ENCODE peak calls at places on chromosome 14, in six cellular contexts. L is HepG2, C is endothelial cell of umbilical vein, Y is A549, D is K562, E is GM12878. B is an unnamed sample.

GRCh38 chr14:44168566-44168965 is 338.5 kb downstream of the FSCB start:
- DNase-seq in L (no peak), C (no peak), Y (no peak), D (no peak), E (no peak), B (no peak)

GRCh38 chr14:79732911-79733310 is 478.4 kb downstream of the DIO2 start:
- DNase-seq in L (no peak), C (no peak), Y (no peak), D (no peak), E (no peak), B (no peak)

GRCh38 chr14:31312934-31313333 is 105.3 kb upstream of the HECTD1 start:
- DNase-seq in L (no peak), C (no peak), Y (no peak), D (no peak), E (no peak), B (no peak)

GRCh38 chr14:93528884-93529558 is 98.3 kb downstream of the UNC79 start:
- DNase-seq in L (no peak), C (no peak), Y (no peak), D (no peak), E (no peak), B (no peak)

GRCh38 chr14:64763089-64763782 is 59.0 kb downstream of the PLEKHG3 start:
- DNase-seq in L (no peak), C (no peak), Y (no peak), D (no peak), E (no peak), B (no peak)

GRCh38 chr14:80315681-80316080 is 104.4 kb upstream of the DIO2 start:
- DNase-seq in L (no peak), C (peak; percentile 36), Y (no peak), D (no peak), E (no peak), B (no peak)

GRCh38 chr14:101064718-101065117 is 161.2 kb upstream of the RTL1 start:
- DNase-seq in L (no peak), C (no peak), Y (no peak), D (no peak), E (no peak), B (no peak)

GRCh38 chr14:44935155-44935554 is 26.6 kb downstream of the KLHL28 start:
- DNase-seq in L (no peak), C (no peak), Y (no peak), D (no peak), E (no peak), B (no peak)

GRCh38 chr14:92719890-92720323 is 28.5 kb downstream of the LGMN start:
- DNase-seq in L (no peak), C (no peak), Y (peak; percentile 89), D (no peak), E (no peak), B (no peak)

GRCh38 chr14:91350483-91350812 is 67.2 kb downstream of the CCDC88C start:
- DNase-seq in L (no peak), C (no peak), Y (no peak), D (no peak), E (no peak), B (no peak)

GRCh38 chr14:93657875-93658274 is 130.4 kb downstream of the PRIMA1 start:
- DNase-seq in L (no peak), C (no peak), Y (no peak), D (no peak), E (no peak), B (no peak)

GRCh38 chr14:104928391-104929133 is 3.9 kb downstream of the PLD4 start:
- DNase-seq in L (no peak), C (no peak), Y (no peak), D (peak; percentile 8), E (no peak), B (no peak)

GRCh38 chr14:85421166-85421877 is 108.6 kb upstream of the FLRT2 start:
- DNase-seq in L (no peak), C (no peak), Y (peak; percentile 31), D (no peak), E (no peak), B (peak; percentile 14)

GRCh38 chr14:54364555-54365415 is 32.0 kb upstream of the CDKN3 start:
- DNase-seq in L (peak; percentile 83), C (peak; percentile 86), Y (no peak), D (no peak), E (no peak), B (no peak)

GRCh38 chr14:54369343-54369742 is 27.5 kb upstream of the CDKN3 start:
- DNase-seq in L (no peak), C (no peak), Y (no peak), D (no peak), E (no peak), B (no peak)

GRCh38 chr14:54362759-54363437 is 33.9 kb upstream of the CDKN3 start:
- DNase-seq in L (no peak), C (peak; percentile 18), Y (no peak), D (no peak), E (no peak), B (no peak)

GRCh38 chr14:54370323-54371125 is 26.3 kb upstream of the CDKN3 start:
- DNase-seq in L (no peak), C (no peak), Y (no peak), D (no peak), E (no peak), B (no peak)

DNA sequence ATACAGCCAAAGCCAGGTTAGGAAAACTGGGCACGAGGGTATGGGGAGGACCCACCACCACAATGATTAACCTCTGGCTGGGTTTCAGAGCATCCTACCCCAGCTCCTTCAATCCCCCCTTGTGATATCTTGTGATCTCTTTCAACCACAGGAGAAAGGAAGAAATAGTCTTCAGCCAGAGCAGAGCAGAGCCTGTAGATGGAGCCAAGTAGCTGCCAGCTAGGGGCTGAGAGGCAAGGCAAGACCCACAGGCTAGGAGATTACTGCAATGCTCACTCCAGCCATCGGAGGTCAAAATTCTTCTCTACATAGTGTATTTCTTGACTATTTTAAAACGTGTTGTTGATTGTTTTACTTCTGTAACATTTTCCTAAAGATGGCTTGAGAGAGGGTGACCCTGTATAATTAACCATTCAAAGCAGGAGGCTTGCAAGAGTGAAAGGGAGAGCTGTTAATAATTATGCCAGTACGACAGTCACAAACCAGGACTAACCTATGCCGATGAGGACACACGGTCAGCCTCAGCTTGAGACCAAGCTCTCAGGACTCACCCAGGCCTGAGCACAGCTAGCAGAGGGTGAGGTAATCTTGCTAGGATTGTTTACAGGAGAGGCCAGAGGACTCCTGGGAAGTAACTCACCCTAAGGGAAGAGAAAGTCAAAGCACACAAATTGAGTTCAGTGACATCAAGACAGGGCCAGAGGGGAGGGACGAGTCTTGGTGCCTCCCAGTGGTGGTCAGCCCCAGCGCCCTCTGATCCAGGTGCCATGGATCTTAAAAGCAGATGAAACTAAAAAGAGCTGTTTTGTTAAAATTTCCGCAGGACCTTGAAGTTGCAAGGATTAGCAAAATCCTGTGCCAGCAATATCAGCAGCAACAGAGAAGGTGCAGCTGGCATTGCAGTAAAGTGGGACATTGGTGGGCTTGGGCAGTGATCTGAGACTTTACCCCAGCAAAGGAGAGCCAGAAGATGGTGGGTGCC is 29.8 kb upstream of the CDKN3 start:
- DNase-seq in L (peak; percentile 84), C (peak; percentile 69), Y (peak; percentile 73), D (peak; percentile 12), E (no peak), B (peak; percentile 58)
- H3K4me3 ChIP-seq in L (peak overlapping the region; percentile 53), C (no peak overlapping the region), Y (no peak overlapping the region), D (no peak overlapping the region), E (no peak overlapping the region), B (no peak overlapping the region)

GRCh38 chr14:77151245-77151644 is 9.7 kb upstream of the ZDHHC22 start:
- DNase-seq in L (no peak), C (peak; percentile 34), Y (peak; percentile 25), D (peak; percentile 31), E (no peak), B (peak; percentile 28)
- TF ChIP-seq MYC in L (no peak), C (no peak), Y (no peak), D (no peak), E (no peak), B (no peak)

GRCh38 chr14:76876076-76876475 is 49.9 kb downstream of the LRRC74A start:
- DNase-seq in L (peak; percentile 43), C (peak; percentile 68), Y (peak; percentile 80), D (peak; percentile 61), E (no peak), B (peak; percentile 71)

GRCh38 chr14:76877871-76878270 is 51.7 kb downstream of the LRRC74A start:
- DNase-seq in L (no peak), C (no peak), Y (no peak), D (no peak), E (no peak), B (no peak)

GRCh38 chr14:76870146-76870545 is 43.9 kb downstream of the LRRC74A start:
- DNase-seq in L (peak; percentile 16), C (no peak), Y (peak; percentile 38), D (no peak), E (no peak), B (peak; percentile 50)

GRCh38 chr14:76872796-76873432 is 46.7 kb downstream of the LRRC74A start:
- DNase-seq in L (peak; percentile 14), C (peak; percentile 41), Y (peak; percentile 56), D (peak; percentile 69), E (no peak), B (peak; percentile 61)

GRCh38 chr14:76874734-76875133 is 48.5 kb downstream of the LRRC74A start:
- DNase-seq in L (no peak), C (no peak), Y (no peak), D (no peak), E (no peak), B (no peak)
- TF ChIP-seq CTCF in L (no peak), C (no peak), Y (no peak), D (no peak), E (no peak), B (no peak)

GRCh38 chr14:97061714-97062113 is 264.5 kb downstream of the VRK1 start:
- DNase-seq in L (no peak), C (no peak), Y (no peak), D (no peak), E (no peak), B (no peak)
- H3K4me3 ChIP-seq in L (no peak overlapping the region), C (no peak overlapping the region), Y (no peak overlapping the region), D (no peak overlapping the region), E (no peak overlapping the region), B (no peak overlapping the region)

DNA sequence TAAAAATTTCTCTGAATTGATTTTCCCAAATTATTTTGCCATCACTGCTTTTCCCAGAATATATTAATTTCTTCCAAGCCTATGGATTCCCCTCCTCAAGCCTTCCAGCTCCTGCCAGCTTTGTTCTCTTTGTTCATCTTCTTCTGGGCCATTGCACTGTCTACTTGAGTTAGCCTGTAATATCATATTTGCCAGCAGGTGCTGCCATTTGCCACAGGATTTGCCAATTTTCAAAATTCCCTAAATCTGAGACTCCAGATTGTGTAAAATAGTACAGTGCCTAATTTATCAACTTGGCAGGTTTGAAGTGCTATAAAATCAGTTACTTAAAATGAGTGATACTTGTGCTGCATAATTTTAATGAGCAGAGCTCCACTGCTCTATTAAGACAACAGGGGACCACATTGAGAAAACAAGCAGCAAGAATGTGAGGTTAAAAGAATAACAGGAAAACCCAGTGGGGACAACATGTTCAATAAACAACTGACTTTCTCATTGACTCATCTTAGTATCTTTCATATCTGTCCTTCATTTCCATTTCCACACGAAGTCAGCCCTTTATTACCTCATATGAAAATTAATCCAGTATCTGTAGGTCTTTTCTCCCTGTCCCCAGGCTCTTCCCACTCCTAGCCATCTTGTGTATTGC is 84.6 kb upstream of the CCDC196 start:
- DNase-seq in L (peak; percentile 3), C (peak; percentile 29), Y (peak; percentile 4), D (no peak), E (no peak), B (peak; percentile 7)
- TF ChIP-seq MYC in L (no peak), C (no peak), Y (no peak), D (no peak), E (no peak), B (no peak)

DNA sequence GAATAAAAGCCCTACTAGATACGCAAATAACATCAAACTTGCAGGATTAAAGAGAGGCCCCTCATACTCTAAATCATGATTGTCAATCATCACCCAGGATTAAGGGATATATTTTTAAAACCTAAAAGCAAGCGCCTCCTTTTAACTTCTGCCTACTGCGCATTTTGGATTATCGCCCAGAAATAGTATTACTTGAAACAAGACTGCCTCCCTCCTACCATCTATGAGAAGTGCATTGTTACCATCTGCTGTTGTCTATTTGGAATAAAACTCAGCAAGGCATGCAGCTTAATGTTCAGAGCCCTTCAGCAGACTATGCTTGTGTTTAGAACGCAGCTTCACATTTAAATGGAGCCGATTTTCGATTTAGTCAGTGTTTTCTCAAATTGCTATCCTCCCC is 79.6 kb downstream of the EXOC5 start:
- DNase-seq in L (peak; percentile 3), C (no peak), Y (peak; percentile 39), D (no peak), E (no peak), B (peak; percentile 8)
- TF ChIP-seq CTCF in L (peak; percentile 35), C (no peak), Y (no peak), D (no peak), E (no peak), B (no peak)

B was measured in NB4.